ENCODE peak calls at places on chromosomes 1 and 21, in six cellular contexts. One of them, this sample, is unnamed.

GRCh38 chr1:1099506-1100183 is 16.2 kb downstream of the C1orf159 start:
- DNase-seq in activated CD4-positive, alpha-beta memory T cell treated with anti-CD3 and anti-CD28 coated beads, Interleukin-2, amount 10 ng/mL, durations not matched to agents 7 days and 5 days: no peak
- DNase-seq in skeletal muscle cell: no peak
- DNase-seq in tibial nerve: no peak
- DNase-seq in tibial artery: no peak
- DNase-seq in DMS153: no peak
- DNase-seq in this sample: no peak

GRCh38 chr1:89910780-89911179 is 84.1 kb upstream of the ZNF326 start:
- DNase-seq in activated CD4-positive, alpha-beta memory T cell treated with anti-CD3 and anti-CD28 coated beads, Interleukin-2, amount 10 ng/mL, durations not matched to agents 7 days and 5 days: no peak
- DNase-seq in DMS153: no peak
- DNase-seq in tibial artery: no peak
- DNase-seq in skeletal muscle cell: peak; percentile 67
- DNase-seq in tibial nerve: no peak
- DNase-seq in this sample: no peak

GRCh38 chr21:27545754-27546349 is 579.0 kb upstream of the ADAMTS5 start:
- DNase-seq in skeletal muscle cell: no peak
- DNase-seq in activated CD4-positive, alpha-beta memory T cell treated with anti-CD3 and anti-CD28 coated beads, Interleukin-2, amount 10 ng/mL, durations not matched to agents 7 days and 5 days: no peak
- DNase-seq in tibial nerve: no peak
- DNase-seq in tibial artery: no peak
- DNase-seq in DMS153: no peak
- DNase-seq in this sample: no peak

GRCh38 chr1:176897350-176898236 is 266.9 kb downstream of the ASTN1 start:
- DNase-seq in tibial artery: peak; percentile 47
- DNase-seq in tibial nerve: peak; percentile 40
- DNase-seq in DMS153: peak; percentile 46
- DNase-seq in activated CD4-positive, alpha-beta memory T cell treated with anti-CD3 and anti-CD28 coated beads, Interleukin-2, amount 10 ng/mL, durations not matched to agents 7 days and 5 days: peak; percentile 44
- DNase-seq in skeletal muscle cell: peak; percentile 7
- DNase-seq in this sample: peak; percentile 55

GRCh38 chr21:37463083-37463780 is 96.7 kb downstream of the DYRK1A start:
- DNase-seq in DMS153: no peak
- DNase-seq in activated CD4-positive, alpha-beta memory T cell treated with anti-CD3 and anti-CD28 coated beads, Interleukin-2, amount 10 ng/mL, durations not matched to agents 7 days and 5 days: no peak
- DNase-seq in skeletal muscle cell: no peak
- DNase-seq in tibial artery: no peak
- DNase-seq in tibial nerve: no peak
- DNase-seq in this sample: peak; percentile 44

GRCh38 chr1:23369335-23370013 is at the start of gene ZNF436:
- DNase-seq in DMS153: peak; percentile 75
- DNase-seq in activated CD4-positive, alpha-beta memory T cell treated with anti-CD3 and anti-CD28 coated beads, Interleukin-2, amount 10 ng/mL, durations not matched to agents 7 days and 5 days: peak; percentile 21
- DNase-seq in tibial artery: peak; percentile 91
- DNase-seq in tibial nerve: peak; percentile 69
- DNase-seq in skeletal muscle cell: peak; percentile 75
- DNase-seq in this sample: peak; percentile 71

GRCh38 chr1:13749543-13750307 is 49.7 kb downstream of the PRDM2 start:
- DNase-seq in DMS153: no peak
- DNase-seq in tibial nerve: peak; percentile 23
- DNase-seq in tibial artery: peak; percentile 62
- DNase-seq in activated CD4-positive, alpha-beta memory T cell treated with anti-CD3 and anti-CD28 coated beads, Interleukin-2, amount 10 ng/mL, durations not matched to agents 7 days and 5 days: peak; percentile 60
- DNase-seq in skeletal muscle cell: no peak
- DNase-seq in this sample: peak; percentile 78

GRCh38 chr1:1021010-1021845 is 1.3 kb downstream of the AGRN start:
- DNase-seq in tibial nerve: no peak
- DNase-seq in activated CD4-positive, alpha-beta memory T cell treated with anti-CD3 and anti-CD28 coated beads, Interleukin-2, amount 10 ng/mL, durations not matched to agents 7 days and 5 days: no peak
- DNase-seq in skeletal muscle cell: no peak
- DNase-seq in tibial artery: no peak
- DNase-seq in DMS153: peak; percentile 64
- DNase-seq in this sample: no peak

GRCh38 chr1:25794325-25794724 is 5.7 kb upstream of the SELENON start:
- DNase-seq in DMS153: no peak
- DNase-seq in tibial nerve: no peak
- DNase-seq in activated CD4-positive, alpha-beta memory T cell treated with anti-CD3 and anti-CD28 coated beads, Interleukin-2, amount 10 ng/mL, durations not matched to agents 7 days and 5 days: no peak
- DNase-seq in skeletal muscle cell: no peak
- DNase-seq in tibial artery: no peak
- DNase-seq in this sample: no peak

GRCh38 chr21:38478782-38479181 is 19.5 kb downstream of the ERG start:
- DNase-seq in tibial nerve: no peak
- DNase-seq in activated CD4-positive, alpha-beta memory T cell treated with anti-CD3 and anti-CD28 coated beads, Interleukin-2, amount 10 ng/mL, durations not matched to agents 7 days and 5 days: no peak
- DNase-seq in skeletal muscle cell: no peak
- DNase-seq in DMS153: no peak
- DNase-seq in tibial artery: no peak
- DNase-seq in this sample: no peak

GRCh38 chr1:205440476-205441317 is 15.1 kb downstream of the BLACAT1 start:
- DNase-seq in activated CD4-positive, alpha-beta memory T cell treated with anti-CD3 and anti-CD28 coated beads, Interleukin-2, amount 10 ng/mL, durations not matched to agents 7 days and 5 days: peak; percentile 83
- DNase-seq in skeletal muscle cell: no peak
- DNase-seq in DMS153: peak; percentile 100
- DNase-seq in tibial nerve: no peak
- DNase-seq in tibial artery: peak; percentile 38
- DNase-seq in this sample: peak; percentile 94

GRCh38 chr1:160807738-160808137 is 11.8 kb downstream of the LY9 start:
- DNase-seq in skeletal muscle cell: no peak
- DNase-seq in DMS153: no peak
- DNase-seq in tibial artery: no peak
- DNase-seq in activated CD4-positive, alpha-beta memory T cell treated with anti-CD3 and anti-CD28 coated beads, Interleukin-2, amount 10 ng/mL, durations not matched to agents 7 days and 5 days: no peak
- DNase-seq in tibial nerve: no peak
- DNase-seq in this sample: no peak

GRCh38 chr1:117590273-117590925 is 15.4 kb upstream of the TENT5C start:
- DNase-seq in activated CD4-positive, alpha-beta memory T cell treated with anti-CD3 and anti-CD28 coated beads, Interleukin-2, amount 10 ng/mL, durations not matched to agents 7 days and 5 days: no peak
- DNase-seq in skeletal muscle cell: no peak
- DNase-seq in tibial artery: no peak
- DNase-seq in tibial nerve: no peak
- DNase-seq in DMS153: peak; percentile 20
- DNase-seq in this sample: peak; percentile 56

GRCh38 chr1:155192346-155193274 is 15.1 kb downstream of the THBS3 start:
- DNase-seq in DMS153: peak; percentile 88
- DNase-seq in activated CD4-positive, alpha-beta memory T cell treated with anti-CD3 and anti-CD28 coated beads, Interleukin-2, amount 10 ng/mL, durations not matched to agents 7 days and 5 days: no peak
- DNase-seq in tibial artery: no peak
- DNase-seq in skeletal muscle cell: no peak
- DNase-seq in tibial nerve: no peak
- DNase-seq in this sample: peak; percentile 81

GRCh38 chr1:186213225-186213607 is 161.8 kb downstream of the TPR start:
- DNase-seq in tibial artery: no peak
- DNase-seq in activated CD4-positive, alpha-beta memory T cell treated with anti-CD3 and anti-CD28 coated beads, Interleukin-2, amount 10 ng/mL, durations not matched to agents 7 days and 5 days: no peak
- DNase-seq in skeletal muscle cell: no peak
- DNase-seq in DMS153: no peak
- DNase-seq in tibial nerve: no peak
- DNase-seq in this sample: no peak

GRCh38 chr1:229860926-229861325 is 206.1 kb upstream of the GALNT2 start:
- DNase-seq in skeletal muscle cell: no peak
- DNase-seq in activated CD4-positive, alpha-beta memory T cell treated with anti-CD3 and anti-CD28 coated beads, Interleukin-2, amount 10 ng/mL, durations not matched to agents 7 days and 5 days: no peak
- DNase-seq in tibial nerve: no peak
- DNase-seq in DMS153: no peak
- DNase-seq in tibial artery: no peak
- DNase-seq in this sample: no peak

GRCh38 chr1:177274687-177275211 is 104.0 kb downstream of the BRINP2 start:
- DNase-seq in tibial nerve: no peak
- DNase-seq in tibial artery: peak; percentile 33
- DNase-seq in skeletal muscle cell: peak; percentile 91
- DNase-seq in DMS153: no peak
- DNase-seq in activated CD4-positive, alpha-beta memory T cell treated with anti-CD3 and anti-CD28 coated beads, Interleukin-2, amount 10 ng/mL, durations not matched to agents 7 days and 5 days: no peak
- DNase-seq in this sample: no peak

GRCh38 chr1:64505232-64505943 is 35.5 kb downstream of the CACHD1 start:
- DNase-seq in skeletal muscle cell: no peak
- DNase-seq in tibial artery: no peak
- DNase-seq in tibial nerve: no peak
- DNase-seq in DMS153: no peak
- DNase-seq in activated CD4-positive, alpha-beta memory T cell treated with anti-CD3 and anti-CD28 coated beads, Interleukin-2, amount 10 ng/mL, durations not matched to agents 7 days and 5 days: peak; percentile 51
- DNase-seq in this sample: peak; percentile 14

GRCh38 chr1:38037481-38037939 is 9.1 kb downstream of the POU3F1 start:
- DNase-seq in tibial artery: no peak
- DNase-seq in DMS153: no peak
- DNase-seq in tibial nerve: no peak
- DNase-seq in skeletal muscle cell: no peak
- DNase-seq in activated CD4-positive, alpha-beta memory T cell treated with anti-CD3 and anti-CD28 coated beads, Interleukin-2, amount 10 ng/mL, durations not matched to agents 7 days and 5 days: no peak
- DNase-seq in this sample: no peak

GRCh38 chr1:162364498-162364897 is 12.2 kb downstream of the SPATA46 start:
- DNase-seq in tibial artery: no peak
- DNase-seq in activated CD4-positive, alpha-beta memory T cell treated with anti-CD3 and anti-CD28 coated beads, Interleukin-2, amount 10 ng/mL, durations not matched to agents 7 days and 5 days: no peak
- DNase-seq in skeletal muscle cell: no peak
- DNase-seq in DMS153: no peak
- DNase-seq in tibial nerve: no peak
- DNase-seq in this sample: no peak

GRCh38 chr1:43554444-43554992 is 23.8 kb downstream of the PTPRF start:
- DNase-seq in DMS153: no peak
- DNase-seq in skeletal muscle cell: peak; percentile 16
- DNase-seq in tibial nerve: no peak
- DNase-seq in activated CD4-positive, alpha-beta memory T cell treated with anti-CD3 and anti-CD28 coated beads, Interleukin-2, amount 10 ng/mL, durations not matched to agents 7 days and 5 days: peak; percentile 23
- DNase-seq in tibial artery: no peak
- DNase-seq in this sample: peak; percentile 92

GRCh38 chr1:7325254-7325653 is 445.8 kb upstream of the VAMP3 start:
- DNase-seq in tibial artery: no peak
- DNase-seq in tibial nerve: no peak
- DNase-seq in skeletal muscle cell: no peak
- DNase-seq in DMS153: no peak
- DNase-seq in activated CD4-positive, alpha-beta memory T cell treated with anti-CD3 and anti-CD28 coated beads, Interleukin-2, amount 10 ng/mL, durations not matched to agents 7 days and 5 days: no peak
- DNase-seq in this sample: no peak

GRCh38 chr1:84217239-84217638 is 73.2 kb downstream of the PRKACB start:
- DNase-seq in tibial nerve: no peak
- DNase-seq in skeletal muscle cell: no peak
- DNase-seq in activated CD4-positive, alpha-beta memory T cell treated with anti-CD3 and anti-CD28 coated beads, Interleukin-2, amount 10 ng/mL, durations not matched to agents 7 days and 5 days: no peak
- DNase-seq in tibial artery: no peak
- DNase-seq in DMS153: no peak
- DNase-seq in this sample: no peak

GRCh38 chr1:58966103-58966916 is 182.5 kb upstream of the JUN start:
- DNase-seq in tibial artery: no peak
- DNase-seq in tibial nerve: no peak
- DNase-seq in skeletal muscle cell: no peak
- DNase-seq in activated CD4-positive, alpha-beta memory T cell treated with anti-CD3 and anti-CD28 coated beads, Interleukin-2, amount 10 ng/mL, durations not matched to agents 7 days and 5 days: no peak
- DNase-seq in DMS153: no peak
- DNase-seq in this sample: no peak

GRCh38 chr1:119475866-119476439 is 31.1 kb upstream of the HSD3B1 start:
- DNase-seq in activated CD4-positive, alpha-beta memory T cell treated with anti-CD3 and anti-CD28 coated beads, Interleukin-2, amount 10 ng/mL, durations not matched to agents 7 days and 5 days: peak; percentile 29
- DNase-seq in DMS153: peak; percentile 55
- DNase-seq in skeletal muscle cell: peak; percentile 4
- DNase-seq in tibial nerve: peak; percentile 14
- DNase-seq in tibial artery: peak; percentile 25
- DNase-seq in this sample: peak; percentile 68

GRCh38 chr1:59852117-59852516 is 37.4 kb downstream of the HOOK1 start:
- DNase-seq in skeletal muscle cell: no peak
- DNase-seq in activated CD4-positive, alpha-beta memory T cell treated with anti-CD3 and anti-CD28 coated beads, Interleukin-2, amount 10 ng/mL, durations not matched to agents 7 days and 5 days: no peak
- DNase-seq in DMS153: no peak
- DNase-seq in tibial nerve: no peak
- DNase-seq in tibial artery: no peak
- DNase-seq in this sample: no peak

GRCh38 chr1:92476071-92476607 is 10.6 kb downstream of the GFI1 start:
- DNase-seq in DMS153: no peak
- DNase-seq in tibial artery: no peak
- DNase-seq in tibial nerve: no peak
- DNase-seq in skeletal muscle cell: no peak
- DNase-seq in activated CD4-positive, alpha-beta memory T cell treated with anti-CD3 and anti-CD28 coated beads, Interleukin-2, amount 10 ng/mL, durations not matched to agents 7 days and 5 days: peak; percentile 63
- DNase-seq in this sample: peak; percentile 91

GRCh38 chr1:78440381-78440793 is 50.4 kb upstream of the PTGFR start:
- DNase-seq in tibial artery: no peak
- DNase-seq in tibial nerve: no peak
- DNase-seq in activated CD4-positive, alpha-beta memory T cell treated with anti-CD3 and anti-CD28 coated beads, Interleukin-2, amount 10 ng/mL, durations not matched to agents 7 days and 5 days: no peak
- DNase-seq in DMS153: no peak
- DNase-seq in skeletal muscle cell: no peak
- DNase-seq in this sample: no peak

GRCh38 chr1:53067886-53068285 is 5.9 kb downstream of the PODN start:
- DNase-seq in DMS153: no peak
- DNase-seq in activated CD4-positive, alpha-beta memory T cell treated with anti-CD3 and anti-CD28 coated beads, Interleukin-2, amount 10 ng/mL, durations not matched to agents 7 days and 5 days: no peak
- DNase-seq in tibial nerve: no peak
- DNase-seq in tibial artery: no peak
- DNase-seq in skeletal muscle cell: no peak
- DNase-seq in this sample: no peak

GRCh38 chr1:232547938-232548484 is 81.9 kb downstream of the SIPA1L2 start:
- DNase-seq in skeletal muscle cell: no peak
- DNase-seq in activated CD4-positive, alpha-beta memory T cell treated with anti-CD3 and anti-CD28 coated beads, Interleukin-2, amount 10 ng/mL, durations not matched to agents 7 days and 5 days: no peak
- DNase-seq in tibial artery: no peak
- DNase-seq in tibial nerve: no peak
- DNase-seq in DMS153: no peak
- DNase-seq in this sample: peak; percentile 48

GRCh38 chr1:214496126-214496525 is 55.3 kb downstream of the PTPN14 start:
- DNase-seq in skeletal muscle cell: no peak
- DNase-seq in DMS153: no peak
- DNase-seq in activated CD4-positive, alpha-beta memory T cell treated with anti-CD3 and anti-CD28 coated beads, Interleukin-2, amount 10 ng/mL, durations not matched to agents 7 days and 5 days: no peak
- DNase-seq in tibial nerve: no peak
- DNase-seq in tibial artery: no peak
- DNase-seq in this sample: no peak

GRCh38 chr1:156625436-156626078 is 6.3 kb downstream of the HAPLN2 start:
- DNase-seq in tibial nerve: peak; percentile 40
- DNase-seq in DMS153: no peak
- DNase-seq in activated CD4-positive, alpha-beta memory T cell treated with anti-CD3 and anti-CD28 coated beads, Interleukin-2, amount 10 ng/mL, durations not matched to agents 7 days and 5 days: peak; percentile 62
- DNase-seq in tibial artery: peak; percentile 45
- DNase-seq in skeletal muscle cell: no peak
- DNase-seq in this sample: peak; percentile 38

GRCh38 chr1:245512181-245512888 is 357.6 kb downstream of the KIF26B start:
- DNase-seq in tibial nerve: no peak
- DNase-seq in DMS153: peak; percentile 50
- DNase-seq in activated CD4-positive, alpha-beta memory T cell treated with anti-CD3 and anti-CD28 coated beads, Interleukin-2, amount 10 ng/mL, durations not matched to agents 7 days and 5 days: no peak
- DNase-seq in tibial artery: no peak
- DNase-seq in skeletal muscle cell: no peak
- DNase-seq in this sample: peak; percentile 41

GRCh38 chr1:10733474-10733873 is 63.0 kb downstream of the CASZ1 start:
- DNase-seq in tibial artery: no peak
- DNase-seq in activated CD4-positive, alpha-beta memory T cell treated with anti-CD3 and anti-CD28 coated beads, Interleukin-2, amount 10 ng/mL, durations not matched to agents 7 days and 5 days: no peak
- DNase-seq in DMS153: peak; percentile 40
- DNase-seq in skeletal muscle cell: no peak
- DNase-seq in tibial nerve: no peak
- DNase-seq in this sample: peak; percentile 76

GRCh38 chr1:12678820-12679219 is 34.9 kb downstream of the AADACL4 start:
- DNase-seq in tibial artery: no peak
- DNase-seq in DMS153: no peak
- DNase-seq in skeletal muscle cell: no peak
- DNase-seq in activated CD4-positive, alpha-beta memory T cell treated with anti-CD3 and anti-CD28 coated beads, Interleukin-2, amount 10 ng/mL, durations not matched to agents 7 days and 5 days: no peak
- DNase-seq in tibial nerve: no peak
- DNase-seq in this sample: no peak

GRCh38 chr1:208178091-208178529 is 66.1 kb downstream of the PLXNA2 start:
- DNase-seq in DMS153: peak; percentile 82
- DNase-seq in activated CD4-positive, alpha-beta memory T cell treated with anti-CD3 and anti-CD28 coated beads, Interleukin-2, amount 10 ng/mL, durations not matched to agents 7 days and 5 days: no peak
- DNase-seq in tibial nerve: no peak
- DNase-seq in skeletal muscle cell: no peak
- DNase-seq in tibial artery: no peak
- DNase-seq in this sample: peak; percentile 85

GRCh38 chr1:53638641-53639035 is 100.3 kb downstream of the GLIS1 start:
- DNase-seq in DMS153: no peak
- DNase-seq in skeletal muscle cell: no peak
- DNase-seq in tibial nerve: no peak
- DNase-seq in activated CD4-positive, alpha-beta memory T cell treated with anti-CD3 and anti-CD28 coated beads, Interleukin-2, amount 10 ng/mL, durations not matched to agents 7 days and 5 days: no peak
- DNase-seq in tibial artery: peak; percentile 16
- DNase-seq in this sample: no peak

GRCh38 chr1:100671604-100672003 is 47.9 kb upstream of the VCAM1 start:
- DNase-seq in tibial artery: no peak
- DNase-seq in activated CD4-positive, alpha-beta memory T cell treated with anti-CD3 and anti-CD28 coated beads, Interleukin-2, amount 10 ng/mL, durations not matched to agents 7 days and 5 days: no peak
- DNase-seq in tibial nerve: no peak
- DNase-seq in DMS153: no peak
- DNase-seq in skeletal muscle cell: no peak
- DNase-seq in this sample: no peak

GRCh38 chr1:165911609-165912281 is 84.3 kb downstream of the UCK2 start:
- DNase-seq in tibial artery: no peak
- DNase-seq in skeletal muscle cell: no peak
- DNase-seq in activated CD4-positive, alpha-beta memory T cell treated with anti-CD3 and anti-CD28 coated beads, Interleukin-2, amount 10 ng/mL, durations not matched to agents 7 days and 5 days: no peak
- DNase-seq in DMS153: no peak
- DNase-seq in tibial nerve: no peak
- DNase-seq in this sample: no peak